ENCODE peak calls at places on chromosomes 3 and 15, in four cellular contexts. One of them, this sample, is unnamed.
A peak's percentile ranks its signal among the peaks of the same experiment; 100 is the strongest.

GRCh38 chr3:194166682-194167479 is 30.9 kb downstream of the HES1 start:
- DNase-seq in NCI-H2029 treated with DMSO at 0.1 percent for 48 hours: peak; percentile 41
- DNase-seq in NCI-H1105: no peak
- DNase-seq in NCI-H1417: no peak
- DNase-seq in this sample: peak; percentile 73

GRCh38 chr3:45118615-45119062 is 27.5 kb downstream of the CDCP1 start:
- DNase-seq in NCI-H2029 treated with DMSO at 0.1 percent for 48 hours: no peak
- DNase-seq in NCI-H1105: no peak
- DNase-seq in NCI-H1417: no peak
- DNase-seq in this sample: no peak

GRCh38 chr3:193681631-193682030 is 88.6 kb downstream of the OPA1 start:
- DNase-seq in NCI-H2029 treated with DMSO at 0.1 percent for 48 hours: no peak
- DNase-seq in NCI-H1105: no peak
- DNase-seq in NCI-H1417: no peak
- DNase-seq in this sample: no peak

GRCh38 chr3:194323785-194324735 is 27.1 kb downstream of the CPN2 start:
- DNase-seq in NCI-H2029 treated with DMSO at 0.1 percent for 48 hours: no peak
- DNase-seq in NCI-H1105: no peak
- DNase-seq in NCI-H1417: no peak
- DNase-seq in this sample: peak; percentile 90

GRCh38 chr3:29255854-29256696 is 24.8 kb upstream of the RBMS3 start:
- DNase-seq in NCI-H2029 treated with DMSO at 0.1 percent for 48 hours: no peak
- DNase-seq in NCI-H1105: no peak
- DNase-seq in NCI-H1417: no peak
- DNase-seq in this sample: peak; percentile 42

GRCh38 chr15:35195031-35195430 is 109.9 kb upstream of the NANOGP8 start:
- DNase-seq in NCI-H2029 treated with DMSO at 0.1 percent for 48 hours: no peak
- DNase-seq in NCI-H1105: no peak
- DNase-seq in NCI-H1417: no peak
- DNase-seq in this sample: no peak

GRCh38 chr3:99242271-99242670 is 340.8 kb upstream of the DCBLD2 start:
- DNase-seq in NCI-H2029 treated with DMSO at 0.1 percent for 48 hours: no peak
- DNase-seq in NCI-H1105: no peak
- DNase-seq in NCI-H1417: no peak
- DNase-seq in this sample: peak; percentile 18

GRCh38 chr15:39645138-39645975 is 64.5 kb downstream of the THBS1 start:
- DNase-seq in NCI-H2029 treated with DMSO at 0.1 percent for 48 hours: no peak
- DNase-seq in NCI-H1105: no peak
- DNase-seq in NCI-H1417: no peak
- DNase-seq in this sample: no peak

GRCh38 chr3:23455775-23456174 is 252.6 kb downstream of the UBE2E2 start:
- DNase-seq in NCI-H2029 treated with DMSO at 0.1 percent for 48 hours: no peak
- DNase-seq in NCI-H1105: no peak
- DNase-seq in NCI-H1417: no peak
- DNase-seq in this sample: peak; percentile 69

GRCh38 chr3:25426408-25426807 is 1.7 kb upstream of the RARB start:
- DNase-seq in NCI-H2029 treated with DMSO at 0.1 percent for 48 hours: no peak
- DNase-seq in NCI-H1105: no peak
- DNase-seq in NCI-H1417: no peak
- DNase-seq in this sample: peak; percentile 22

GRCh38 chr3:43862992-43863805 is 172.5 kb downstream of the ABHD5 start:
- DNase-seq in NCI-H2029 treated with DMSO at 0.1 percent for 48 hours: no peak
- DNase-seq in NCI-H1105: no peak
- DNase-seq in NCI-H1417: no peak
- DNase-seq in this sample: no peak